ENCODE peak calls at places on chromosomes 12 and 14, in four cellular contexts. F is HepG2, X is H1, R is GM12878. G is an unnamed sample. For H3K4me1, the result is how much of the 10 kb centered on the place peaks cover.

GRCh38 chr14:99266181-99267178 is 5.5 kb downstream of the BCL11B start:
- DNase-seq in F (peak), X (no peak), R (no peak), G (no peak)

GRCh38 chr12:96226401-96226800 is 32.2 kb downstream of the ELK3 start:
- DNase-seq in F (no peak), X (no peak), R (no peak), G (no peak)

GRCh38 chr14:99129998-99130397 is 142.0 kb downstream of the BCL11B start:
- DNase-seq in F (no peak), X (no peak), R (no peak), G (no peak)

GRCh38 chr12:132386926-132387497 is 57.6 kb upstream of the GALNT9 start:
- DNase-seq in F (no peak), X (no peak), R (no peak), G (no peak)

GRCh38 chr14:75851574-75851866 is 130.3 kb downstream of the TGFB3 start:
- DNase-seq in F (no peak), X (no peak), R (no peak), G (no peak)

GRCh38 chr14:22095845-22096510 is 422.4 kb upstream of the OR4E1 start:
- DNase-seq in F (peak), X (no peak), R (no peak), G (no peak)

GRCh38 chr12:55849616-55850015 is 6.9 kb upstream of the MMP19 start:
- DNase-seq in F (no peak), X (no peak), R (no peak), G (no peak)

GRCh38 chr12:5872745-5873144 is 72.3 kb downstream of the ANO2 start:
- DNase-seq in F (peak), X (no peak), R (no peak), G (no peak)

GRCh38 chr12:47383942-47384341 is 304.2 kb upstream of the AMIGO2 start:
- DNase-seq in F (no peak), X (no peak), R (no peak), G (no peak)

GRCh38 chr12:65885312-65885711 is 61.0 kb downstream of the HMGA2 start:
- DNase-seq in F (no peak), X (no peak), R (no peak), G (no peak)

GRCh38 chr12:115075552-115076170 is 391.7 kb upstream of the TBX3 start:
- DNase-seq in F (no peak), X (no peak), R (no peak), G (no peak)

GRCh38 chr12:39805651-39806050 is 186.0 kb upstream of the ABCD2 start:
- DNase-seq in F (no peak), X (no peak), R (no peak), G (no peak)

GRCh38 chr12:4269279-4269991 is 4.1 kb upstream of the CCND2 start:
- DNase-seq in F (no peak), X (no peak), R (no peak), G (peak)
- TF ChIP-seq SUZ12 in F (no peak), X (no peak), R (no peak), G (no peak)

DNA sequence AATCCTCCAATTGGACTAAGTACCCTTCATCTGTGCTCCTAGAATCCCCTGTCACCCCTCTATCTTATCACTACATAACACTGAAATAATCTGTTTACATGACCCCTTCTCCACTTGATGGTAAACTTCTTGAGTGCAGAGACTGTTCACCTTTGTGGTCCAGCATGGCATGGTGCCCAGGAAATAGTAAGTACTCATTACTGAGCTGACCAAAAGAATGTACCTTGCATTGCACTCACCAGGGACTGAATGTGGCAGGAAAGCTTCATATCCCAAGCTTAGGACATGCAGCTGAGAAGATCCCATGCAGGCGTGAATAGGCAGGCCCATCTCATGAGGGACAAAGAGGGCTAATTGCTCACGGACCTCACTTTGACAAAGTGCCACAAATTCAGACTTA is 1.4 kb upstream of the GARIN2 start:
- DNase-seq in F (no peak), X (no peak), R (no peak), G (no peak)
- TF ChIP-seq YY1 in F (no peak), X (no peak), R (no peak), G (no peak)

GRCh38 chr14:102776761-102777710 is at the start of gene TRAF3:
- DNase-seq in F (no peak), X (no peak), R (no peak), G (no peak)

GRCh38 chr14:102779574-102780315 is 2.5 kb downstream of the TRAF3 start:
- DNase-seq in F (no peak), X (no peak), R (no peak), G (no peak)

GRCh38 chr14:102781063-102781462 is 3.8 kb downstream of the TRAF3 start:
- DNase-seq in F (no peak), X (no peak), R (no peak), G (no peak)

GRCh38 chr14:102777711-102778615 is 714 bp downstream of the TRAF3 start:
- DNase-seq in F (no peak), X (no peak), R (no peak), G (no peak)

DNA sequence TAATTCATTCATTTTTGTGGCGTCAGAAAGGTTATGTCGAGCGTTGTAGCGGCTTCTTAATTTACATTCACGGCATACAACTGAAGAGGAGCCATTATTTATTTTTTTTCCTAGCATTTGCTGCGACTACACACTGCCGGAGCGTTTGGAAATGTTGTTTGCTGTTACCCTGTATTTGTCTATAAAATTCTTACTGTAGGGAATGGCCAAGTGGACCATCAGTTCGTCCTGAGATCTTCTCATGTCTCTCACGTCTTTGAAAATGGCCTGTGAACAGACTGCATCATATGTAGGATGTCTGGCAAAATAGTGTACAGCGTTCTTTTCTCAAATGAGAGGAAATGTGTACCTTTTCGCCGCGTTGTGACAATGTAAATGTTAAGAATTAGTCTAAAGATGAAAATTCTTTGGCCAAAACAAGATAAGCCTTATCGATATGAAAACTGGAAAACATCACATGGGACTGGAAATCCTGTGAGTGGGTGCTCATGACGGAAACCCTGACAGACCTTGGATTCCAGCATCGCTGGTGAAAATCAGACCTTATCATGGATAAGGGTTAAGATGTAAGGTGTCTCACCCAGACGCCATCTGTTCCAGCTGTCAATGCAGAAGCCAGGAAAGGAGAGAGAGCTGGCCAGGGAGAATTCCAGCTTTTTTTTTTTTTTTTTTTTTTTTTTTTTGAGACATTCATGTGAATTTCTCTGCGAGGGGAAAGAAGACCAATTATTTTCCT is 1.5 kb downstream of the TRAF3 start:
- DNase-seq in F (no peak), X (no peak), R (no peak), G (no peak)
- H3K4me1 ChIP-seq in F (half or more), X (under half), R (under half), G (under half)

GRCh38 chr14:77184396-77185092 is 2.9 kb downstream of the TMEM63C start:
- DNase-seq in F (no peak), X (no peak), R (no peak), G (no peak)
- TF ChIP-seq SUZ12 in F (no peak), X (no peak), R (no peak), G (no peak)

GRCh38 chr12:59374783-59375182 is 221.0 kb upstream of the SLC16A7 start:
- DNase-seq in F (no peak), X (no peak), R (no peak), G (no peak)

GRCh38 chr12:59370933-59371332 is 224.9 kb upstream of the SLC16A7 start:
- DNase-seq in F (no peak), X (no peak), R (no peak), G (no peak)

GRCh38 chr12:59375633-59376032 is 220.2 kb upstream of the SLC16A7 start:
- DNase-seq in F (no peak), X (no peak), R (no peak), G (no peak)

GRCh38 chr12:59372971-59373370 is 222.9 kb upstream of the SLC16A7 start:
- DNase-seq in F (no peak), X (no peak), R (no peak), G (peak)
- TF ChIP-seq YY1 in F (no peak), X (no peak), R (no peak), G (no peak)

GRCh38 chr12:23930599-23930998 is 18.9 kb downstream of the SOX5 start:
- DNase-seq in F (no peak), X (no peak), R (no peak), G (no peak)
- H3K4me1 ChIP-seq in F (under half), X (under half), R (under half), G (under half)

GRCh38 chr14:104144453-104144790 is 6.0 kb downstream of the KIF26A start:
- DNase-seq in F (no peak), X (no peak), R (no peak), G (no peak)
- TF ChIP-seq SUZ12 in F (no peak), X (no peak), R (no peak), G (no peak)

G was measured in NT2/D1.